ENCODE peak calls at places on chromosomes 16 and 17, in six cellular contexts. P, O, J, R, I and C are unnamed samples.

GRCh38 chr16:84864266-84864955 is 44.6 kb downstream of the CRISPLD2 start:
- DNase-seq in P (no peak), O (no peak), J (no peak), R (no peak), I (no peak), C (no peak)

GRCh38 chr17:81387235-81388060 is 7.8 kb upstream of the BAHCC1 start:
- DNase-seq in P (no peak), O (no peak), J (peak), R (no peak), I (peak), C (peak)

GRCh38 chr17:17567631-17568030 is 23.9 kb downstream of the PEMT start:
- DNase-seq in P (no peak), O (no peak), J (no peak), R (no peak), I (no peak), C (no peak)

GRCh38 chr17:11928436-11928835 is 68.8 kb downstream of the ZNF18 start:
- DNase-seq in P (no peak), O (no peak), J (no peak), R (peak), I (peak), C (no peak)

GRCh38 chr16:84735846-84736586 is 36.2 kb downstream of the USP10 start:
- DNase-seq in P (no peak), O (no peak), J (no peak), R (peak), I (no peak), C (no peak)

GRCh38 chr17:27475070-27475673 is 18.9 kb downstream of the KSR1 start:
- DNase-seq in P (no peak), O (no peak), J (no peak), R (no peak), I (no peak), C (no peak)

GRCh38 chr17:32903774-32904673 is 23.9 kb upstream of the TMEM98 start:
- DNase-seq in P (no peak), O (no peak), J (no peak), R (no peak), I (no peak), C (no peak)

GRCh38 chr16:89430436-89431157 is 59.8 kb downstream of the ANKRD11 start:
- DNase-seq in P (no peak), O (no peak), J (no peak), R (peak), I (no peak), C (no peak)

GRCh38 chr16:11612110-11612981 is 25.6 kb upstream of the LITAF start:
- DNase-seq in P (no peak), O (no peak), J (no peak), R (peak), I (peak), C (no peak)

GRCh38 chr17:47117386-47117785 is 71.7 kb downstream of the CDC27 start:
- DNase-seq in P (no peak), O (no peak), J (no peak), R (no peak), I (no peak), C (no peak)

GRCh38 chr16:15618392-15618791 is 24.6 kb downstream of the MARF1 start:
- DNase-seq in P (no peak), O (no peak), J (no peak), R (no peak), I (no peak), C (no peak)

GRCh38 chr16:2054543-2055245 is 6.9 kb downstream of the TSC2 start:
- DNase-seq in P (no peak), O (no peak), J (no peak), R (no peak), I (no peak), C (no peak)

GRCh38 chr16:75380870-75381269 is 52.4 kb downstream of the CFDP1 start:
- DNase-seq in P (no peak), O (no peak), J (no peak), R (no peak), I (no peak), C (no peak)

GRCh38 chr17:72173475-72174116 is 52.8 kb downstream of the SOX9 start:
- DNase-seq in P (no peak), O (no peak), J (no peak), R (peak), I (no peak), C (no peak)

GRCh38 chr16:48609453-48610023 is 442 bp downstream of the N4BP1 start:
- DNase-seq in P (no peak), O (no peak), J (no peak), R (no peak), I (no peak), C (peak)

GRCh38 chr17:76132574-76133338 is 8.3 kb downstream of the FOXJ1 start:
- DNase-seq in P (peak), O (no peak), J (no peak), R (peak), I (no peak), C (no peak)

GRCh38 chr17:30532871-30533270 is 55.7 kb downstream of the GOSR1 start:
- DNase-seq in P (no peak), O (no peak), J (no peak), R (no peak), I (no peak), C (no peak)

GRCh38 chr17:74842599-74843351 is 16.9 kb downstream of the GRIN2C start:
- DNase-seq in P (no peak), O (no peak), J (peak), R (peak), I (peak), C (no peak)

GRCh38 chr17:12667299-12667958 is 1.7 kb downstream of the MYOCD start:
- DNase-seq in P (peak), O (no peak), J (peak), R (peak), I (peak), C (no peak)

GRCh38 chr17:28159924-28160323 is 117.4 kb downstream of the NLK start:
- DNase-seq in P (no peak), O (no peak), J (no peak), R (no peak), I (no peak), C (no peak)

GRCh38 chr17:66441012-66441703 is 138.7 kb downstream of the PRKCA start:
- DNase-seq in P (no peak), O (peak), J (no peak), R (no peak), I (no peak), C (peak)

GRCh38 chr16:54462151-54462651 is 175.6 kb upstream of the IRX3 start:
- DNase-seq in P (no peak), O (no peak), J (no peak), R (no peak), I (no peak), C (no peak)

GRCh38 chr17:74206332-74206818 is 2.9 kb downstream of the RPL38 start:
- DNase-seq in P (no peak), O (no peak), J (no peak), R (no peak), I (no peak), C (no peak)

GRCh38 chr17:67829331-67829730 is 4.0 kb downstream of the BPTF start:
- DNase-seq in P (no peak), O (peak), J (no peak), R (no peak), I (no peak), C (no peak)

GRCh38 chr16:10037771-10038170 is 144.5 kb downstream of the GRIN2A start:
- DNase-seq in P (no peak), O (no peak), J (no peak), R (no peak), I (no peak), C (no peak)

GRCh38 chr17:56269998-56270397 is 116.7 kb downstream of the ANKFN1 start:
- DNase-seq in P (no peak), O (no peak), J (no peak), R (no peak), I (no peak), C (no peak)

DNA sequence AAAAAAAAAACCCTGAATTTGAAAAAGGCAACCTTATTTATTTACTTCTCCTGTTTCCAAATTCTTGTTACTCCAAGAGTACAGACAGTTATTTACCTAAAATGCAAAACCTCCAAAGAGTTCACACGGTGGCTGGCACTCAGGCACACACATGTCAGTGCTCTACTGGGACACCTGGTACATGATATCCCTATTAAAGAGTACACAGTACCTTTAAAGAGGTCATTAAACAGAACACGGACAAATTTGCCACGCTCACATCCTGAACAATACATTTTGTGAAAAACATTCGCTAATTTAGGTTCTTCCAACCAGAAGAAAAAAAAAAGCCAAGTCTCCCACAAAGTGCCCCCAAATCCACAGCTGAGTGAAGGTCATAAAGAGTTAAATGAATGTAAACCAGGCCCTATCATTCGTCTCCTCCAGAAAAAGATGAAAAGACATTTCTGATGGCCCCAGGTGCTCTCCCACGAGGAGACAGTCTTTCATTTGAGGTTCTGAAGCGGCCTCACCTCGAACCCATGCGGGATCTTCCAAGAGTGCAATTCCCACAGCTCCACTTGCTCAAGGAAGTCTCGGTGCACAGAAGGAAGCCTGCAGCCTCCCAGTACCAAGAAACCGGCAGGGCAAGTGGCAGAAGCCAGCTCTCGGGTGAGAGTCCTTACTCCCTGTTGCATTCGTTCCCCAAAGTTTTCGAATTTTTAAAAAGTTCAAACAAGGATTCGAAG is 993 bp downstream of the ERN1 start:
- DNase-seq in P (no peak), O (no peak), J (no peak), R (no peak), I (peak), C (no peak)
- TF ChIP-seq TAF1 in P (no peak), O (no peak), J (no peak), R (no peak), I (no peak), C (no peak)

GRCh38 chr17:42325026-42325425 is 36.7 kb downstream of the STAT5A start:
- DNase-seq in P (no peak), O (no peak), J (no peak), R (no peak), I (no peak), C (no peak)
- TF ChIP-seq POLR2AphosphoS5 in P (no peak), O (no peak), J (no peak), R (no peak), I (no peak), C (no peak)

DNA sequence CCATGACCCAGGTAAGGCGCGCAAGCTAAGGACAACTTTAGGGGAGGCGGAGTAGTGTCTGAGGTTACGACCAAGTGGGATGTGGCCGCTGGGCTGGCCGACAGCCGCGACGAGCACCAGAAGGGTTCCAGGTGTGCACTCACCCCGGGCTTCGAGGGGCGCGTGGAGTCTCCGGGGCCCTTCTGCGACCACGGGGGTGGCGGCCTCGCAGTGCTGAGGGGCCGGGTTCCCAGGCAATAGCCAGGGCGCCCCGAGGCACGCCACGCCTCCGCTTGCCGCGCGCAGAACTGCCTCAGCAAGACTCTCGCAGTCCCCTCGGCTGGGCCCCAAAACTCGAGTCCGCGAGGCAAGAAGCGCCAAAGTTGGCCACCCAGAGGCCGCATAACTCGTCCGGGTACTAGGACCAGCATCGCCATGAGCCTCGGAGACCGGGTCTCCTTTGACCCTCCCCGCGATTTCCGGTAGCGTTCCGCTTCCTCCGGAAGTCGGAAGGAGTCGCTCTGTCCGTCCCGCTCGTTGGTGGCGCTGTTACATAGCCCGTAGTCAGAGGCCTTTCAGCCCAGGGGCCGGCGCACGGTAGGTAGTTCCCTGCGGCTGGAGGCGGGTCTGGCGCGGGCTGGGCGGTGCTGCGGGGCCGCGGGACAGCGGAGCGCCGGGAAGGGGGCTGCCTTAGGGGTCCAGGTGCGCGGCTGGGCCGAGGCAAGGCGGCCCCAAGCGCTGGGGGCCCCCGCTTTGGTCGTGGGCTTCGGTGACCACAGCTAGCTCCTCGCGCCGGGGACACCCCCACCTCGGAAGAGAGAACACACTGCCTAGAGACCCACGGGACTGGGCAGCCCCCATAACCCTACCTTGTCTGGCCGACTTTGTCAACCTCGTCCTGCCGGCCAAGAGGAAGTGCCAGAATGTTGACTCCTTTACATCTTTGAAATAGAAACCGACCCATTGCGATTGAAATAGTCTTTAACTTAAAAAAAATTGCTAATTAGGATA is at the start of the genes ADPRM and SCO1:
- DNase-seq in P (peak), O (peak), J (peak), R (peak), I (peak), C (peak)
- TF ChIP-seq POLR2A in P (no peak), O (peak), J (peak), R (peak), I (peak), C (peak)

GRCh38 chr17:82544431-82545070 is 25.0 kb downstream of the FOXK2 start:
- DNase-seq in P (no peak), O (no peak), J (no peak), R (no peak), I (no peak), C (no peak)
- TF ChIP-seq TAF1 in P (no peak), O (no peak), J (no peak), R (no peak), I (no peak), C (no peak)

DNA sequence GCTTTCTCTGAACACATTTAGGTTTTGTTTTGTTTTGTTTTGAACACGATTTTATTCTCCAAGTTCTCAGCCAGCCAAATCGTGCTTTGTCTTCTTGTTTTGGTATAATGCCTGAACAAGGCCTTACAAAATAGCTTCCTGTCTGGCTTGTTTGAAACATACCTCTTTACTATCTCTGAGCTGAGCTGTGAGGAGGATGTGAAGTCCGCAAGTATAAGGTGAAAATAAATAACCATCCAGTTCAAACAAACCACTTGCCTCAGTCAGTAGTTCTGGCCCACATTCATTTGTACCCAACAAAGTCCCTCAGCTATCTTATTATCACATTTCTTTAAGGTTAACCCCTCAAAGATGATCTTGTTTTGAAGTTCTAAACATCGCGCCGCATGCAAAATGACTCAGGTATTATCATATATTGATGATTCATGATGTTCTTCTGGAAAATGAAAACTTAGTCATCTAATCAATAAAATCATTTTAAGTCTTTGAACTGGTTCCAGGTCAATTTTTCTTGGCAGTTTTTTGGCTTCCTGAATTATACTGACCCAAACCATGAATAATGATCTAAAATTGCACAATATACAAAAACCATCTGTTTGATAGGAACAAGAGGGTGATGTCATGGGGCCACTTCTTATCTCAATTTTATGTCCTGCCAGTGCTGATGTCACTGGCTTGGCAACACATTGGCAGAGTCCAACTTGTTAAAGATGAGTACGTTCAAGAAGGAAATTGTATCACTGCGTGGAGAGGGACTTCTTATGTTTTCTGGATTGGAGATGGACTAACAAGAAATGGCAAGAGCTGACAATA is 694.3 kb downstream of the KCNJ2 start:
- DNase-seq in P (no peak), O (no peak), J (no peak), R (no peak), I (no peak), C (no peak)
- TF ChIP-seq POLR2AphosphoS5 in P (no peak), O (no peak), J (no peak), R (no peak), I (no peak), C (no peak)